ENCODE peak calls at places on chromosomes 3 and 15, in nine cellular contexts. O, M, S, N, K, J, I, Y and V are unnamed samples.

GRCh38 chr3:160296591-160296990 is 71.4 kb downstream of the C3orf80 start:
- DNase-seq in O (no peak), J (peak; percentile 28), S (no peak), I (no peak), K (no peak), N (no peak), M (no peak), Y (no peak), V (no peak)

GRCh38 chr3:193572426-193572908 is 17.8 kb upstream of the ATP13A4 start:
- DNase-seq in I (peak; percentile 36), S (peak; percentile 75), J (peak; percentile 64), O (no peak), M (no peak), N (peak; percentile 39), K (peak; percentile 46), Y (peak; percentile 32), V (peak; percentile 55)

GRCh38 chr3:122233109-122233952 is 49.9 kb downstream of the CASR start:
- DNase-seq in M (no peak), O (peak; percentile 75), Y (no peak), S (peak; percentile 22), N (no peak), J (no peak), I (no peak), K (no peak), V (no peak)

GRCh38 chr3:38165722-38166387 is 518 bp downstream of the OXSR1 start:
- DNase-seq in O (no peak), J (peak; percentile 46), Y (peak; percentile 55), M (no peak), N (peak; percentile 52), K (no peak), I (no peak), S (peak; percentile 78), V (peak; percentile 38)

GRCh38 chr15:58704155-58704825 is 45.2 kb downstream of the ADAM10 start:
- DNase-seq in N (no peak), J (peak; percentile 12), O (no peak), Y (no peak), S (no peak), K (no peak), M (no peak), I (no peak), V (no peak)

GRCh38 chr3:153614563-153614962 is 452.5 kb downstream of the RAP2B start:
- DNase-seq in N (no peak), I (no peak), Y (no peak), K (no peak), O (no peak), J (peak; percentile 71), S (no peak), M (no peak), V (peak; percentile 80)

GRCh38 chr3:108071394-108071793 is 19.4 kb downstream of the CD47 start:
- DNase-seq in N (no peak), I (no peak), M (no peak), Y (no peak), S (no peak), O (no peak), J (no peak), K (no peak), V (no peak)

GRCh38 chr3:126936110-126936509 is 46.8 kb upstream of the PLXNA1 start:
- DNase-seq in I (no peak), J (no peak), K (no peak), N (no peak), S (no peak), M (no peak), Y (no peak), O (peak; percentile 16), V (no peak)

GRCh38 chr3:112670824-112671223 is 29.9 kb upstream of the CCDC80 start:
- DNase-seq in M (no peak), Y (no peak), N (no peak), S (no peak), K (no peak), O (no peak), J (no peak), I (no peak), V (no peak)

GRCh38 chr3:183122257-183122932 is 23.1 kb upstream of the MCCC1 start:
- DNase-seq in O (no peak), Y (no peak), I (no peak), J (peak; percentile 74), S (peak; percentile 35), M (no peak), N (no peak), K (peak; percentile 54), V (peak; percentile 63)

GRCh38 chr15:93245616-93246122 is 156.7 kb upstream of the RGMA start:
- DNase-seq in M (no peak), J (no peak), S (no peak), I (no peak), N (no peak), Y (no peak), O (no peak), K (no peak), V (no peak)

GRCh38 chr15:88166330-88166993 is 90.1 kb downstream of the NTRK3 start:
- DNase-seq in M (no peak), I (no peak), S (peak; percentile 7), J (no peak), K (peak; percentile 15), O (no peak), Y (no peak), N (no peak), V (peak; percentile 13)

GRCh38 chr3:155704041-155704440 is 40.8 kb downstream of the PLCH1 start:
- DNase-seq in I (no peak), J (no peak), M (no peak), N (no peak), S (peak; percentile 22), K (no peak), O (no peak), Y (no peak), V (no peak)

GRCh38 chr15:68829068-68829467 is 8.4 kb upstream of the ANP32A start:
- DNase-seq in K (no peak), J (no peak), Y (no peak), M (no peak), O (no peak), S (peak; percentile 24), N (no peak), I (peak; percentile 31), V (no peak)

GRCh38 chr15:99106417-99107220 is 1.7 kb downstream of the SYNM start:
- DNase-seq in Y (no peak), K (no peak), J (peak; percentile 98), N (no peak), M (no peak), O (peak; percentile 53), S (peak; percentile 21), I (peak; percentile 56), V (no peak)
- H3K27ac ChIP-seq in Y (peak overlapping the region; percentile 62), K (no peak overlapping the region), J (no peak overlapping the region), N (peak overlapping the region; percentile 77), M (peak overlapping the region; percentile 30), O (no peak overlapping the region), S (no peak overlapping the region), I (no peak overlapping the region), V (no peak overlapping the region)

DNA sequence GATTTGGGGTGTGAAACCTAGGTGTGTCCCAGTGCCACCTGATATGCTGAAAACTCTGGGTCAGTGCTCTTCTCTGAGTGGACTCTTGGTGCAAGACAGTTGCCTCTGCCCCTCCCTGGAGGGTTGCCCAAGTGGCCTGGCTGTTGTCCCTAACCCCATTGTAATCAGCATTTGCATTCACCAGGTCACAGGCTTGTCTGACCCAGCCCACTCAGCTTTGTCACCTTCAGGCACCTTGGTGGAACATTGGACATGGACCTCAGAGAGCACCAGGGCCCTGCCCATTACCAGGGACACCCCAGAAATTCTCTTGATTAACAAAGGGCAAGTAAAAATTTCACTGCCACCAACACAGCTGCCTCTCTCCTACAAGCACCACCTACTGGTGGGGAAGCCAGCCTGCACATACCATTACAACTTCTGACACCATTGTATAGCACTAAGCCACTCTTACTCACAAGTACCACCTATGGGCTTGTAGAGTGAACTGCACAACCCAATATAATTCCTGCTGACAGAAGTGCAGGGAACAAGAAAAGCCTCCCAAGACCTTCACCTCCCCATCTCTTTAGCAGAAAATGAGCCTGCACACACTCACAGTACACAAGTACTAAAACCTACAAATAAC is 324.6 kb downstream of the EPHA6 start:
- DNase-seq in N (no peak), K (peak; percentile 4), I (no peak), M (no peak), J (no peak), O (no peak), S (no peak), Y (no peak), V (no peak)
- TF ChIP-seq CTCF in N (no peak), K (peak; percentile 25), I (no peak), M (no peak), J (no peak), O (no peak), S (no peak), Y (no peak), V (no peak)

DNA sequence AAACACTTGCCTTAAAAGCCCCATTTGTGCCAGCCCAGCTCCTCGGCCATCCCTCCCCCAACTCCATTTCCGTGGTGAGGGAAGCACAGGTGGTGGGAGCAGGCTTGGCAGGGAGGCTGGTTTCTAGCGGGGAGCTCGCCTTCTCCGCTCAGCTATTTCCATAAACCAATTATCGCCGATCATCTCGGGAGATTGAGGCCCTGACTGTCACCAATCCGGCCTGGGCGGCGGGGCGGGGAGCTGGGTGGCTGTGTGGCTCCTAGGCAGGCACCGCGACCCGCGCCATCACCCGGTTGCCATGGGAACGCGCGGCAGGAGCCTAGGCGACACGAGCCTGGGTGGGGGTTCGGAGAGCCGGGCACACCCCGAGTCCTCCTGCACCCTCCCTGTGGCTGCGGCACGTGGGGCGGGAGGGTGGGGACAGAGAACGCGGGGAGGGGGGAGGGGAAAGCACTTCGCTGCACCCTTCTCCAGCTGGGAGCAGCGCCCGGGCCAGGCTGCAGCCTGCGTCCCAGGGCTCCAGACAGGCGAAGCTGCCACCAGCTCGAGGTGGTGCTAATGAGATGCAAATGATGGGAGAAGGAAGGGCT is 9.3 kb downstream of the CCDC33 start:
- DNase-seq in Y (no peak), I (peak; percentile 35), S (no peak), O (no peak), N (no peak), K (peak; percentile 31), M (no peak), J (no peak), V (no peak)
- H3K27ac ChIP-seq in Y (no peak overlapping the region), I (no peak overlapping the region), S (no peak overlapping the region), O (no peak overlapping the region), N (no peak overlapping the region), K (no peak overlapping the region), M (no peak overlapping the region), J (no peak overlapping the region), V (no peak overlapping the region)

GRCh38 chr15:99702895-99703602 is 30.2 kb downstream of the LYSMD4 start:
- DNase-seq in N (no peak), S (no peak), Y (no peak), M (no peak), I (no peak), J (peak; percentile 53), O (no peak), K (no peak), V (no peak)

GRCh38 chr15:99706557-99707303 is 26.5 kb downstream of the LYSMD4 start:
- DNase-seq in Y (no peak), J (no peak), S (no peak), O (no peak), I (peak; percentile 55), N (no peak), M (no peak), K (no peak), V (no peak)

GRCh38 chr15:99707481-99708270 is 25.6 kb downstream of the LYSMD4 start:
- DNase-seq in O (no peak), M (no peak), J (peak; percentile 72), Y (no peak), S (no peak), N (no peak), I (no peak), K (no peak), V (peak; percentile 36)

GRCh38 chr15:99704444-99704838 is 28.8 kb downstream of the LYSMD4 start:
- DNase-seq in K (peak; percentile 59), S (peak; percentile 54), Y (peak; percentile 68), I (no peak), N (peak; percentile 76), O (no peak), J (peak; percentile 90), M (no peak), V (peak; percentile 65)

GRCh38 chr15:99703603-99704443 is 29.4 kb downstream of the LYSMD4 start:
- DNase-seq in Y (peak; percentile 60), J (peak; percentile 95), I (no peak), N (no peak), O (no peak), M (no peak), S (peak; percentile 54), K (peak; percentile 44), V (peak; percentile 81)
- TF ChIP-seq CTCF in Y (peak; percentile 74), J (peak; percentile 73), I (no peak), N (peak; percentile 66), O (peak; percentile 55), M (peak; percentile 72), S (peak; percentile 85), K (peak; percentile 38), V (peak; percentile 65)